ENCODE peak calls at places on chromosomes 13 and 19, in ten cellular contexts. O, W, S, A, F, R, V, U, G and Q are unnamed samples.
A peak's percentile ranks its signal among the peaks of the same experiment; 100 is the strongest.

GRCh38 chr19:13959962-13960862 is 7.9 kb downstream of the DCAF15 start:
- DNase-seq in W (peak; percentile 43), G (no peak), R (no peak), S (no peak), V (no peak), F (no peak), A (no peak), O (peak; percentile 50), U (no peak), Q (peak; percentile 31)

GRCh38 chr13:32905063-32905863 is 111.0 kb upstream of the KL start:
- DNase-seq in A (no peak), V (no peak), R (peak; percentile 3), S (no peak), W (peak; percentile 38), O (peak; percentile 17), G (no peak), F (no peak), U (no peak), Q (peak; percentile 74)

GRCh38 chr19:30046522-30046921 is 104.5 kb downstream of the URI1 start:
- DNase-seq in O (peak; percentile 21), F (no peak), S (no peak), U (no peak), G (no peak), W (peak; percentile 12), A (no peak), R (peak; percentile 1), V (no peak), Q (peak; percentile 21)

GRCh38 chr19:48695743-48696352 is at the start of gene FUT2:
- DNase-seq in V (no peak), W (no peak), R (no peak), U (no peak), F (no peak), A (no peak), O (no peak), G (no peak), S (no peak), Q (no peak)

GRCh38 chr19:38442736-38443135 is 9.2 kb downstream of the RYR1 start:
- DNase-seq in R (no peak), F (no peak), A (no peak), O (no peak), V (no peak), G (no peak), W (no peak), S (no peak), U (no peak), Q (no peak)

GRCh38 chr19:3094638-3095374 is 644 bp downstream of the GNA11 start:
- DNase-seq in F (no peak), R (peak; percentile 17), O (no peak), S (no peak), A (no peak), G (no peak), V (no peak), W (peak; percentile 63), U (peak; percentile 64), Q (peak; percentile 51)

GRCh38 chr13:30870049-30870884 is 35.8 kb upstream of the MEDAG start:
- DNase-seq in A (peak; percentile 89), G (peak; percentile 92), F (peak; percentile 95), R (peak; percentile 100), W (peak; percentile 51), U (no peak), S (no peak), V (peak; percentile 62), O (peak; percentile 93), Q (peak; percentile 70)

GRCh38 chr19:51137812-51138425 is 4.2 kb upstream of the SIGLEC7 start:
- DNase-seq in G (peak; percentile 21), F (no peak), O (no peak), W (no peak), R (no peak), A (no peak), S (no peak), V (no peak), U (no peak), Q (peak; percentile 58)

GRCh38 chr13:36493046-36493445 is 60.8 kb downstream of the CCNA1 start:
- DNase-seq in R (no peak), W (no peak), O (no peak), A (no peak), V (no peak), F (no peak), G (no peak), S (no peak), U (no peak), Q (no peak)

GRCh38 chr19:7833225-7834156 is 3.5 kb downstream of the EVI5L start:
- DNase-seq in F (peak; percentile 43), S (peak; percentile 36), V (no peak), U (peak; percentile 96), G (no peak), W (no peak), A (peak; percentile 79), R (peak; percentile 33), O (peak; percentile 78), Q (no peak)

GRCh38 chr19:4707956-4708650 is 15.5 kb downstream of the DPP9 start:
- DNase-seq in A (no peak), R (peak; percentile 53), W (no peak), U (no peak), S (no peak), F (no peak), O (peak; percentile 35), V (no peak), G (no peak), Q (no peak)

GRCh38 chr19:39407644-39408391 is 1.2 kb downstream of the ZFP36 start:
- DNase-seq in V (peak; percentile 30), R (no peak), U (no peak), A (peak; percentile 71), S (no peak), W (peak; percentile 83), G (peak; percentile 72), F (no peak), O (no peak), Q (no peak)

GRCh38 chr13:19069684-19070397 is 111.8 kb downstream of the TUBA3C start:
- DNase-seq in G (no peak), O (peak; percentile 2), W (no peak), R (no peak), F (no peak), V (no peak), S (no peak), A (no peak), U (no peak), Q (no peak)

GRCh38 chr19:17933414-17934129 is 757 bp downstream of the CCDC124 start:
- DNase-seq in W (no peak), O (no peak), F (no peak), U (no peak), V (no peak), G (no peak), A (no peak), R (peak; percentile 42), S (no peak), Q (no peak)

GRCh38 chr13:91157273-91158014 is 190.0 kb upstream of the MIR17HG start:
- DNase-seq in V (no peak), A (no peak), G (no peak), S (no peak), W (no peak), F (no peak), U (no peak), O (no peak), R (no peak), Q (no peak)

GRCh38 chr13:110301606-110302131 is 5.3 kb downstream of the COL4A1 start:
- DNase-seq in S (no peak), A (no peak), F (no peak), U (no peak), V (no peak), G (peak; percentile 53), W (no peak), R (peak; percentile 90), O (peak; percentile 76), Q (no peak)

GRCh38 chr13:97781891-97782305 is 171.6 kb upstream of the IPO5 start:
- DNase-seq in A (no peak), V (no peak), G (peak; percentile 73), S (no peak), F (no peak), R (no peak), W (no peak), U (no peak), O (no peak), Q (peak; percentile 4)

GRCh38 chr13:43797154-43797553 is 10.4 kb upstream of the ENOX1 start:
- DNase-seq in S (no peak), U (no peak), O (no peak), R (no peak), V (no peak), W (no peak), F (no peak), A (no peak), G (no peak), Q (no peak)

GRCh38 chr13:32427852-32428580 is at the start of gene N4BP2L1:
- DNase-seq in S (no peak), W (peak; percentile 96), F (no peak), R (no peak), U (no peak), A (peak; percentile 79), O (peak; percentile 80), V (peak; percentile 27), G (peak; percentile 87), Q (peak; percentile 96)

GRCh38 chr13:49022472-49023144 is 46.9 kb downstream of the FNDC3A start:
- DNase-seq in R (peak; percentile 36), S (no peak), O (peak; percentile 26), A (no peak), U (no peak), V (no peak), W (no peak), F (no peak), G (no peak), Q (no peak)